ENCODE peak calls at places on chromosome 19, in four cellular contexts. J is HCT116, L is tibial artery, H is MG63. T is an unnamed sample.

GRCh38 chr19:28351761-28352160 is 861.2 kb downstream of the UQCRFS1 start:
- DNase-seq in J (no peak), L (no peak), H (peak; percentile 33), T (peak; percentile 3)

GRCh38 chr19:39913682-39914333 is 20.6 kb downstream of the FCGBP start:
- DNase-seq in J (no peak), L (peak; percentile 61), H (no peak), T (no peak)

GRCh38 chr19:39155114-39155700 is 29.6 kb downstream of the PAK4 start:
- DNase-seq in J (no peak), L (no peak), H (no peak), T (no peak)

GRCh38 chr19:13794388-13794751 is 873 bp upstream of the ZSWIM4 start:
- DNase-seq in J (no peak), L (peak; percentile 93), H (peak; percentile 97), T (peak; percentile 93)

GRCh38 chr19:3125900-3126524 is 9.8 kb upstream of the GNA15 start:
- DNase-seq in J (peak; percentile 60), L (peak; percentile 70), H (peak; percentile 8), T (peak; percentile 47)

GRCh38 chr19:18860302-18860700 is 28.5 kb downstream of the UPF1 start:
- DNase-seq in J (no peak), L (no peak), H (no peak), T (no peak)

GRCh38 chr19:11587973-11588631 is 9.2 kb upstream of the ZNF627 start:
- DNase-seq in J (no peak), L (no peak), H (no peak), T (no peak)

GRCh38 chr19:4088975-4089374 is 22.3 kb upstream of the ZBTB7A start:
- DNase-seq in J (no peak), L (no peak), H (no peak), T (no peak)

GRCh38 chr19:14159059-14159458 is 22.7 kb upstream of the ASF1B start:
- DNase-seq in J (no peak), L (no peak), H (no peak), T (no peak)

GRCh38 chr19:17337675-17338439 is 504 bp downstream of the GTPBP3 start:
- DNase-seq in J (no peak), L (no peak), H (peak; percentile 57), T (no peak)

GRCh38 chr19:18278521-18279265 is 2.7 kb downstream of the JUND start:
- DNase-seq in J (no peak), L (no peak), H (no peak), T (peak; percentile 25)

GRCh38 chr19:9934132-9934950 is 2.0 kb downstream of the OLFM2 start:
- DNase-seq in J (peak; percentile 66), L (peak; percentile 77), H (peak; percentile 80), T (peak; percentile 72)

GRCh38 chr19:16066611-16067104 is 9.6 kb upstream of the TPM4 start:
- DNase-seq in J (peak; percentile 80), L (peak; percentile 74), H (peak; percentile 81), T (peak; percentile 76)

GRCh38 chr19:6055013-6055795 is 55.1 kb downstream of the RFX2 start:
- DNase-seq in J (no peak), L (peak; percentile 39), H (no peak), T (no peak)

GRCh38 chr19:31459430-31459829 is 110.2 kb upstream of the TSHZ3 start:
- DNase-seq in J (no peak), L (no peak), H (no peak), T (no peak)

GRCh38 chr19:15631817-15632216 is 8.9 kb upstream of the CYP4F3 start:
- DNase-seq in J (no peak), L (no peak), H (no peak), T (no peak)

GRCh38 chr19:48907671-48908070 is 7.6 kb downstream of the NUCB1 start:
- DNase-seq in J (no peak), L (no peak), H (no peak), T (no peak)

GRCh38 chr19:46787331-46788100 is 878 bp downstream of the SLC1A5 start:
- DNase-seq in J (no peak), L (peak; percentile 85), H (peak; percentile 82), T (peak; percentile 24)

GRCh38 chr19:11191273-11191755 is 6.0 kb downstream of the KANK2 start:
- DNase-seq in J (no peak), L (peak; percentile 89), H (peak; percentile 63), T (peak; percentile 77)

GRCh38 chr19:7769171-7769570 is 6.1 kb downstream of the CLEC4M start:
- DNase-seq in J (no peak), L (peak; percentile 9), H (no peak), T (no peak)

GRCh38 chr19:15260939-15261338 is 28.7 kb upstream of the EPHX3 start:
- DNase-seq in J (no peak), L (no peak), H (no peak), T (no peak)

GRCh38 chr19:48844472-48844871 is 8.2 kb upstream of the HSD17B14 start:
- DNase-seq in J (peak; percentile 67), L (no peak), H (peak; percentile 22), T (no peak)

GRCh38 chr19:18697680-18698079 is 14.2 kb downstream of the CRTC1 start:
- DNase-seq in J (no peak), L (no peak), H (no peak), T (no peak)

GRCh38 chr19:16899566-16900075 is 10.8 kb downstream of the F2RL3 start:
- DNase-seq in J (peak; percentile 35), L (no peak), H (peak; percentile 56), T (peak; percentile 14)

GRCh38 chr19:54271106-54271505 is 9.8 kb downstream of the LILRB2 start:
- DNase-seq in J (no peak), L (no peak), H (no peak), T (no peak)

GRCh38 chr19:54262066-54262465 is 5.0 kb upstream of the LILRB5 start:
- DNase-seq in J (no peak), L (no peak), H (no peak), T (no peak)

GRCh38 chr19:54262470-54262869 is 5.4 kb upstream of the LILRB5 start:
- DNase-seq in J (no peak), L (no peak), H (no peak), T (no peak)

GRCh38 chr19:54266133-54266532 is 9.1 kb upstream of the LILRB5 start:
- DNase-seq in J (peak; percentile 77), L (no peak), H (peak; percentile 55), T (peak; percentile 74)
- H3K27me3 ChIP-seq in J (peaks cover 23% of the 10 kb centered on the region), L (no peaks in the 10 kb centered on the region), H (peaks cover 45% of the 10 kb centered on the region), T (no peaks in the 10 kb centered on the region)

GRCh38 chr19:55857149-55857548 is 20.8 kb downstream of the NLRP4 start:
- DNase-seq in J (no peak), L (no peak), H (no peak), T (no peak)

GRCh38 chr19:55855160-55855559 is 18.8 kb downstream of the NLRP4 start:
- DNase-seq in J (no peak), L (no peak), H (no peak), T (no peak)

GRCh38 chr19:55858401-55858800 is 22.1 kb downstream of the NLRP4 start:
- DNase-seq in J (no peak), L (no peak), H (no peak), T (no peak)

GRCh38 chr19:55857974-55858373 is 21.6 kb downstream of the NLRP4 start:
- DNase-seq in J (no peak), L (no peak), H (no peak), T (no peak)
- H3K4me3 ChIP-seq in J (no peak overlapping the region), L (no peak overlapping the region), H (no peak overlapping the region), T (no peak overlapping the region)

DNA sequence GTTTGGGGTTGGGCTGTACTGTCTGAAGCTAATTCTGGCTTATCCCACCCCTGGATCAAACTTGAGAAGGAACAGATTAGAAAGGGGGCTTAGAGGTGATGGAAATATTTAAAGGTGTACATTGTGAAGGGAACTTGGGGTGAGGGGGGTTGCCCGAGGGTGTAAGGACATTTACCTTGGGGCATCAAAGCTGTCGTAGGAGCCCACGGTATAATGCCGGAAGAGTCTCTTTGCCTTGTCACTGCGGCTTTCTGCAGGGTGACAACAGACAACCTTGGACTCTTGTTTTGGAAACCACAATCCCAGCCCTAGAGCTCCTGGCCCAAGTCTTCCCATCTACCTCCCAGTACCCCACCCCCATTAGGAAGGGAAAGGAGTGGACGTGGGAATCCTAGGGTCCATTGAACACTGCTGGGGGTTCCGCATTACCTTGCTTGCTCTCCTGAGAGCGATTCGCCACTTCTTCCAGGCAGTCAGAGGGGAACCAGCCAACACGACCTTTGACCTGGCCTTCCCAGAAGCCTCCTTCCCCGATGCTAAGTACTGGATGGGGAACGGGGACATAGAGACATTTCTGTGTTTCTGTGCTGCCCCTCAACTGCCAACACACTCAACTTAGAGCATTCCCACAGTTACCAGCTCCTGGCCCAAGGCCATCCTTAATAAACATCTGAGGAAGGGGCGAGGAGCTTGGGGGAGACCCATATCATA is 22.0 kb downstream of the SHANK1 start:
- DNase-seq in J (no peak), L (no peak), H (no peak), T (no peak)
- H3K27me3 ChIP-seq in J (peaks cover 31% of the 10 kb centered on the region), L (peaks cover 78% of the 10 kb centered on the region), H (no peaks in the 10 kb centered on the region), T (peaks cover 17% of the 10 kb centered on the region)

DNA sequence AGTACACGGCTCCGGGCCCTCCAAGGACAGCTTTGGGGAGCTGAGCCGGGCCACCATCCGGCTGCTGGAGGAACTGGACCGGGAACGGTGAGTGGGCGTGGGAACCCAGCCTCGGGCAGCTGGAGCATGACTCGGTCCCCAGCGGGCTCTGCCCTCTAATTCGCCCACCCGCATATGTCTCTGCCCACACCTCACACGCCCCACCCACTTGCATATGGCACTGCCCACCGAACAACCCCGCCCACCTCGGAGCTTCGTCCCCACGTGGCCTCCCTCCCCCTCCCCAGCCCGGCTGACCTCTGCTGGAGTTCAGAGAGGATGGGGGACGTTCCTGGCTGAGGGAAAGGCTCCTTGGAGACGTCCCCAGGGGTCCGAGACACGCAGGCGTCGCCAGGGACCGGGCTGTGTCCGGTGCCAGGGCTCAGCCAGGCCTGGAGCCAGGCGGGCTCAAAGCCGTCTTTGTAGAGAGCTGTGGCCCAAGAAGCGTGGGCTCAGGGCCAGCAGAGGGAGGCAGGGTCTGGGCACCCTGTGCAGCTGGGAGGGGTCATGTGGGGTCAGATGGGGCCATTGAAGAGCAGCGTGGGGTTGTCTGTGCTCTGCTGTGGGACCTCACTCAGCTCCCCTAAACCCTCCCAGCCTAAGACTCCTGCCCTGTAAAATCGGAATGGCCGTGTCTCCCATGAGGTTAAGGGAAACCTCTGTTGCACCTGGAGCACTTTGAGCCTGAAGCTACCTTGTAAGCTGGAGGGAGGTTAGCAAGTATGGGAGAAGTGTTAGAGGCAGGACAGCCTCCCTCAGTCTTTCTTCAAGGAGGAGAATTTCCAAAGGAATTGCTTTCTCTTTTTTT is 3.8 kb downstream of the APC2 start:
- DNase-seq in J (no peak), L (no peak), H (peak; percentile 81), T (no peak)
- H3K4me3 ChIP-seq in J (no peak overlapping the region), L (no peak overlapping the region), H (no peak overlapping the region), T (no peak overlapping the region)

DNA sequence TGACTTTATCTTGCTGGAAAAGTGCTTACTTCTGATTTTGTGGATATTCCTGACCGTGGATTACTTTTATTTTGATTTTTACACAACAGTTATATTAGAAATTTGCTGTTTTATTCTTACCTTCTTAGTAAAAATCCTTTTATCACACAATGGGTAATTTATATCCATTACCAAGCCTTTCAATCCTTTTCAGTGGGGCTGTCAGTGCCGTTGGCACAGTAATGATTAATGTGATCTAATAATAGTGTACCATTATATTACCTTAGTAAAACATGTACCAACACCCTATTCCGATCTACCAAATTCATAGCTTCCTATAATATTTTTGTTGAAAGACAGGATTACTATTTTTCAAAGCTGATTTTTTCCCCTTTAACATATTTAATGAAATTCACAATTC is 87.3 kb upstream of the ZNF536 start:
- DNase-seq in J (no peak), L (no peak), H (no peak), T (no peak)
- H3K27me3 ChIP-seq in J (peaks cover 46% of the 10 kb centered on the region), L (peaks cover 10% of the 10 kb centered on the region), H (no peaks in the 10 kb centered on the region), T (no peaks in the 10 kb centered on the region)

GRCh38 chr19:33906578-33907335 is 110.1 kb downstream of the KCTD15 start:
- DNase-seq in J (no peak), L (no peak), H (no peak), T (peak; percentile 25)
- H3K4me3 ChIP-seq in J (no peak overlapping the region), L (peak overlapping the region; percentile 45), H (no peak overlapping the region), T (peak overlapping the region; percentile 52)

T was measured in brain microvascular endothelial cell.